ENCODE peak calls at places on chromosomes 2 and 18, in five cellular contexts. A is Right ventricle myocardium superior, B is iris pigment epithelial cell, S is mesendoderm, N is midbrain. Z is an unnamed sample.

GRCh38 chr18:79519751-79520472 is 124.2 kb downstream of the NFATC1 start:
- DNase-seq in A (no peak), B (peak), S (peak), N (no peak), Z (no peak)

GRCh38 chr2:26977012-26977411 is 6.6 kb downstream of the MAPRE3 start:
- DNase-seq in A (no peak), B (no peak), S (no peak), N (no peak), Z (no peak)

GRCh38 chr2:48954935-48955334 is 199.4 kb downstream of the FSHR start:
- DNase-seq in A (no peak), B (peak), S (no peak), N (no peak), Z (no peak)

GRCh38 chr2:239263231-239263936 is 137.4 kb downstream of the HDAC4 start:
- DNase-seq in A (no peak), B (no peak), S (no peak), N (no peak), Z (no peak)

GRCh38 chr2:30756051-30756719 is 51.1 kb downstream of the CAPN13 start:
- DNase-seq in A (no peak), B (peak), S (peak), N (no peak), Z (no peak)

GRCh38 chr2:64808092-64808491 is 154.4 kb upstream of the SERTAD2 start:
- DNase-seq in A (no peak), B (no peak), S (no peak), N (no peak), Z (no peak)

GRCh38 chr2:227370791-227371312 is 8.3 kb downstream of the TM4SF20 start:
- DNase-seq in A (no peak), B (peak), S (no peak), N (no peak), Z (no peak)

GRCh38 chr2:24917731-24918325 is 2.2 kb downstream of the ADCY3 start:
- DNase-seq in A (no peak), B (no peak), S (no peak), N (no peak), Z (no peak)

GRCh38 chr2:48952614-48953013 is 197.1 kb upstream of the LHCGR start:
- DNase-seq in A (no peak), B (no peak), S (no peak), N (no peak), Z (no peak)

GRCh38 chr2:191202881-191203397 is 42.3 kb upstream of the MYO1B start:
- DNase-seq in A (no peak), B (peak), S (no peak), N (no peak), Z (no peak)

GRCh38 chr2:136527560-136527959 is 237.8 kb upstream of the THSD7B start:
- DNase-seq in A (no peak), B (peak), S (peak), N (no peak), Z (no peak)

GRCh38 chr2:219766658-219767057 is 139.2 kb downstream of the SLC4A3 start:
- DNase-seq in A (peak), B (no peak), S (no peak), N (no peak), Z (no peak)

GRCh38 chr2:127181851-127182250 is 38.2 kb downstream of the CYP27C1 start:
- DNase-seq in A (no peak), B (no peak), S (no peak), N (no peak), Z (no peak)

GRCh38 chr2:168666339-168666738 is 136.1 kb upstream of the NOSTRIN start:
- DNase-seq in A (no peak), B (peak), S (no peak), N (no peak), Z (no peak)

GRCh38 chr2:101770672-101771071 is 73.2 kb downstream of the MAP4K4 start:
- DNase-seq in A (no peak), B (peak), S (peak), N (peak), Z (no peak)

GRCh38 chr18:23521907-23522306 is 18.6 kb downstream of the RMC1 start:
- DNase-seq in A (no peak), B (no peak), S (no peak), N (no peak), Z (no peak)

GRCh38 chr2:120759543-120760331 is 24.1 kb downstream of the GLI2 start:
- DNase-seq in A (peak), B (no peak), S (no peak), N (no peak), Z (no peak)

GRCh38 chr2:174052639-174052976 is 87.4 kb upstream of the SP3 start:
- DNase-seq in A (no peak), B (no peak), S (peak), N (no peak), Z (no peak)

GRCh38 chr2:33765122-33765521 is 166.0 kb upstream of the FAM98A start:
- DNase-seq in A (no peak), B (no peak), S (peak), N (no peak), Z (no peak)

GRCh38 chr2:217706095-217706494 is 296.7 kb downstream of the TNS1 start:
- DNase-seq in A (no peak), B (no peak), S (no peak), N (no peak), Z (no peak)

GRCh38 chr18:48055351-48055750 is 124.9 kb upstream of the SMAD2 start:
- DNase-seq in A (no peak), B (no peak), S (no peak), N (no peak), Z (no peak)

GRCh38 chr18:53796042-53796729 is 428.3 kb downstream of the MBD2 start:
- DNase-seq in A (no peak), B (peak), S (peak), N (no peak), Z (no peak)

GRCh38 chr2:85277416-85278158 is 50.2 kb downstream of the TGOLN2 start:
- DNase-seq in A (peak), B (peak), S (no peak), N (no peak), Z (no peak)

GRCh38 chr2:48471048-48471474 is 58.9 kb upstream of the STON1 start:
- DNase-seq in A (no peak), B (peak), S (peak), N (peak), Z (no peak)

GRCh38 chr2:128536925-128537620 is 218.4 kb upstream of the HS6ST1 start:
- DNase-seq in A (no peak), B (peak), S (peak), N (no peak), Z (no peak)

GRCh38 chr2:949384-949893 is 1.2 kb upstream of the SNTG2 start:
- DNase-seq in A (no peak), B (no peak), S (no peak), N (no peak), Z (no peak)

GRCh38 chr2:66957198-66957597 is 439.9 kb upstream of the ETAA1 start:
- DNase-seq in A (no peak), B (peak), S (no peak), N (no peak), Z (no peak)

GRCh38 chr2:38079111-38080052 is 3.4 kb upstream of the CYP1B1 start:
- DNase-seq in A (no peak), B (no peak), S (peak), N (no peak), Z (no peak)

GRCh38 chr18:35836932-35837331 is 135.5 kb upstream of the RMP24 start:
- DNase-seq in A (no peak), B (no peak), S (no peak), N (no peak), Z (no peak)

Z was measured in cerebellar nuclear complex.